ENCODE peak calls at places on chromosomes 11 and 22, in five cellular contexts. S, G, A, U and X are unnamed samples.

GRCh38 chr11:113546757-113547507 is 71.7 kb upstream of the DRD2 start:
- DNase-seq in S (no peak), U (peak; percentile 75), A (no peak), G (no peak), X (peak; percentile 33)

GRCh38 chr11:128927683-128928336 is 14.9 kb downstream of the TP53AIP1 start:
- DNase-seq in A (no peak), G (no peak), S (no peak), U (no peak), X (no peak)

GRCh38 chr11:37926772-37927171 is 1328.7 kb upstream of the RAG2 start:
- DNase-seq in A (no peak), S (no peak), U (no peak), G (no peak), X (no peak)

GRCh38 chr22:26673485-26673884 is 16.1 kb downstream of the MIAT start:
- DNase-seq in S (no peak), U (no peak), G (peak; percentile 46), A (no peak), X (no peak)

GRCh38 chr11:100805509-100806199 is 118.6 kb downstream of the ARHGAP42 start:
- DNase-seq in S (no peak), A (no peak), G (no peak), U (no peak), X (no peak)

GRCh38 chr22:32702421-32702820 is 99.1 kb upstream of the TIMP3 start:
- DNase-seq in G (no peak), S (no peak), U (no peak), A (no peak), X (no peak)

GRCh38 chr11:103618532-103618931 is 417.9 kb upstream of the DDI1 start:
- DNase-seq in A (no peak), G (no peak), S (no peak), U (no peak), X (peak; percentile 49)

GRCh38 chr11:68825603-68826002 is 16.1 kb downstream of the CPT1A start:
- DNase-seq in S (no peak), G (peak; percentile 30), A (no peak), U (no peak), X (no peak)

GRCh38 chr11:72935705-72936104 is 121.5 kb downstream of the ATG16L2 start:
- DNase-seq in S (no peak), G (no peak), U (no peak), A (no peak), X (no peak)

GRCh38 chr11:86476109-86476861 is 101.6 kb downstream of the CCDC81 start:
- DNase-seq in A (no peak), G (no peak), U (no peak), S (no peak), X (no peak)

GRCh38 chr11:69374110-69374981 is 80.4 kb downstream of the MYEOV start:
- DNase-seq in A (peak; percentile 48), U (no peak), G (no peak), S (no peak), X (no peak)

GRCh38 chr11:94401773-94402265 is 600 bp upstream of the GPR83 start:
- DNase-seq in S (no peak), G (no peak), A (no peak), U (no peak), X (no peak)

GRCh38 chr22:21984793-21985192 is 2.2 kb upstream of the TOP3B start:
- DNase-seq in S (no peak), G (no peak), A (no peak), U (no peak), X (no peak)

GRCh38 chr11:130434521-130435223 is 6.3 kb upstream of the ADAMTS8 start:
- DNase-seq in U (peak; percentile 53), A (peak; percentile 86), S (peak; percentile 76), G (peak; percentile 67), X (no peak)

GRCh38 chr11:72228229-72228843 is 3.8 kb downstream of the INPPL1 start:
- DNase-seq in A (no peak), S (no peak), G (no peak), U (no peak), X (no peak)